ENCODE peak calls at places on chromosomes 12 and 14, in four cellular contexts. D, V, N and Y are unnamed samples.

GRCh38 chr12:117525766-117526165 is 164.3 kb upstream of the NOS1 start:
- DNase-seq in D (no peak), V (no peak), N (no peak), Y (no peak)

GRCh38 chr12:109222062-109222461 is 87.0 kb downstream of the FOXN4 start:
- DNase-seq in D (no peak), V (no peak), N (no peak), Y (peak)

GRCh38 chr14:35853225-35853624 is 27.1 kb downstream of the BRMS1L start:
- DNase-seq in D (no peak), V (no peak), N (no peak), Y (no peak)

GRCh38 chr12:109461049-109461845 is 15.9 kb downstream of the KCTD10 start:
- DNase-seq in D (peak), V (no peak), N (peak), Y (no peak)

GRCh38 chr12:4849024-4849594 is 60.6 kb upstream of the KCNA1 start:
- DNase-seq in D (peak), V (peak), N (no peak), Y (no peak)

GRCh38 chr14:99816217-99816616 is 23.0 kb downstream of the EML1 start:
- DNase-seq in D (no peak), V (no peak), N (no peak), Y (no peak)

GRCh38 chr14:105398726-105399440 is 545 bp downstream of the TEX22 start:
- DNase-seq in D (peak), V (peak), N (no peak), Y (peak)

GRCh38 chr12:27585739-27586265 is 61.8 kb downstream of the PPFIBP1 start:
- DNase-seq in D (no peak), V (no peak), N (no peak), Y (no peak)

GRCh38 chr12:55696141-55696540 is 11.6 kb downstream of the ITGA7 start:
- DNase-seq in D (no peak), V (no peak), N (peak), Y (no peak)

GRCh38 chr14:100383727-100384158 is 60.6 kb downstream of the SLC25A47 start:
- DNase-seq in D (peak), V (peak), N (peak), Y (peak)

GRCh38 chr12:2289525-2289924 is 236.7 kb downstream of the CACNA1C start:
- DNase-seq in D (no peak), V (no peak), N (no peak), Y (no peak)

GRCh38 chr14:90677484-90678045 is 138.7 kb downstream of the TTC7B start:
- DNase-seq in D (no peak), V (no peak), N (no peak), Y (no peak)

GRCh38 chr12:114904254-114905003 is 220.5 kb upstream of the TBX3 start:
- DNase-seq in D (no peak), V (no peak), N (peak), Y (no peak)

GRCh38 chr12:1205512-1206060 is 214.6 kb downstream of the ERC1 start:
- DNase-seq in D (no peak), V (no peak), N (no peak), Y (no peak)

GRCh38 chr12:22477894-22478287 is 66.5 kb downstream of the C2CD5 start:
- DNase-seq in D (no peak), V (no peak), N (no peak), Y (no peak)

GRCh38 chr12:43882578-43883178 is 46.8 kb downstream of the TMEM117 start:
- DNase-seq in D (peak), V (peak), N (peak), Y (peak)